ENCODE peak calls at places on chromosomes 12 and 14, in five cellular contexts. One of them, this sample, is unnamed.

GRCh38 chr14:81472096-81472800 is 61.4 kb downstream of the SEL1L start:
- DNase-seq in cardiac muscle cell: no peak
- DNase-seq in uterus: no peak
- DNase-seq in CD4-positive, CD25-positive, alpha-beta regulatory T cell: no peak
- DNase-seq in endothelial cell of umbilical vein: no peak
- DNase-seq in this sample: no peak

GRCh38 chr12:92930421-92930820 is 1.3 kb upstream of the EEA1 start:
- DNase-seq in cardiac muscle cell: no peak
- DNase-seq in uterus: no peak
- DNase-seq in CD4-positive, CD25-positive, alpha-beta regulatory T cell: no peak
- DNase-seq in endothelial cell of umbilical vein: no peak
- DNase-seq in this sample: no peak

GRCh38 chr14:73238262-73238852 is 1.1 kb downstream of the PAPLN start:
- DNase-seq in cardiac muscle cell: no peak
- DNase-seq in uterus: no peak
- DNase-seq in CD4-positive, CD25-positive, alpha-beta regulatory T cell: no peak
- DNase-seq in endothelial cell of umbilical vein: peak; percentile 63
- DNase-seq in this sample: no peak

GRCh38 chr14:74478996-74479635 is 14.0 kb downstream of the NPC2 start:
- DNase-seq in cardiac muscle cell: peak; percentile 63
- DNase-seq in uterus: no peak
- DNase-seq in CD4-positive, CD25-positive, alpha-beta regulatory T cell: no peak
- DNase-seq in endothelial cell of umbilical vein: peak; percentile 67
- DNase-seq in this sample: no peak

GRCh38 chr14:28704153-28704552 is 62.4 kb upstream of the FOXG1 start:
- DNase-seq in cardiac muscle cell: no peak
- DNase-seq in uterus: no peak
- DNase-seq in CD4-positive, CD25-positive, alpha-beta regulatory T cell: no peak
- DNase-seq in endothelial cell of umbilical vein: no peak
- DNase-seq in this sample: no peak

GRCh38 chr14:22994762-22995275 is 12.5 kb upstream of the AJUBA start:
- DNase-seq in cardiac muscle cell: peak; percentile 49
- DNase-seq in uterus: peak; percentile 42
- DNase-seq in CD4-positive, CD25-positive, alpha-beta regulatory T cell: no peak
- DNase-seq in endothelial cell of umbilical vein: peak; percentile 49
- DNase-seq in this sample: no peak

GRCh38 chr12:121697093-121697698 is 15.4 kb upstream of the TMEM120B start:
- DNase-seq in cardiac muscle cell: peak; percentile 75
- DNase-seq in uterus: no peak
- DNase-seq in CD4-positive, CD25-positive, alpha-beta regulatory T cell: peak; percentile 19
- DNase-seq in endothelial cell of umbilical vein: peak; percentile 62
- DNase-seq in this sample: no peak

GRCh38 chr14:51880810-51881580 is 20.6 kb downstream of the GNG2 start:
- DNase-seq in cardiac muscle cell: no peak
- DNase-seq in uterus: peak; percentile 24
- DNase-seq in CD4-positive, CD25-positive, alpha-beta regulatory T cell: no peak
- DNase-seq in endothelial cell of umbilical vein: no peak
- DNase-seq in this sample: no peak

GRCh38 chr12:639566-639965 is 23.7 kb downstream of the NINJ2 start:
- DNase-seq in cardiac muscle cell: no peak
- DNase-seq in uterus: no peak
- DNase-seq in CD4-positive, CD25-positive, alpha-beta regulatory T cell: no peak
- DNase-seq in endothelial cell of umbilical vein: no peak
- DNase-seq in this sample: no peak

GRCh38 chr14:61561657-61562276 is 133.5 kb upstream of the HIF1A start:
- DNase-seq in cardiac muscle cell: peak; percentile 49
- DNase-seq in uterus: peak; percentile 80
- DNase-seq in CD4-positive, CD25-positive, alpha-beta regulatory T cell: no peak
- DNase-seq in endothelial cell of umbilical vein: peak; percentile 99
- DNase-seq in this sample: no peak

GRCh38 chr12:49369723-49370145 is 2.5 kb downstream of the SPATS2 start:
- DNase-seq in cardiac muscle cell: peak; percentile 55
- DNase-seq in uterus: no peak
- DNase-seq in CD4-positive, CD25-positive, alpha-beta regulatory T cell: no peak
- DNase-seq in endothelial cell of umbilical vein: peak; percentile 58
- DNase-seq in this sample: no peak

GRCh38 chr12:123384318-123384993 is 524 bp downstream of the KMT5A start:
- DNase-seq in cardiac muscle cell: peak; percentile 11
- DNase-seq in uterus: no peak
- DNase-seq in CD4-positive, CD25-positive, alpha-beta regulatory T cell: peak; percentile 13
- DNase-seq in endothelial cell of umbilical vein: peak; percentile 36
- DNase-seq in this sample: no peak

GRCh38 chr12:75087656-75088055 is 122.0 kb downstream of the KCNC2 start:
- DNase-seq in cardiac muscle cell: peak; percentile 14
- DNase-seq in uterus: no peak
- DNase-seq in CD4-positive, CD25-positive, alpha-beta regulatory T cell: no peak
- DNase-seq in endothelial cell of umbilical vein: no peak
- DNase-seq in this sample: no peak
- H3K4me1 ChIP-seq in cardiac muscle cell: peaks cover 2% of the 10 kb centered on the region
- H3K4me1 ChIP-seq in uterus: no peaks in the 10 kb centered on the region
- H3K4me1 ChIP-seq in CD4-positive, CD25-positive, alpha-beta regulatory T cell: no peaks in the 10 kb centered on the region
- H3K4me1 ChIP-seq in endothelial cell of umbilical vein: no peaks in the 10 kb centered on the region
- H3K4me1 ChIP-seq in this sample: no peaks in the 10 kb centered on the region

GRCh38 chr12:45989277-45989856 is 1.0 kb downstream of the SCAF11 start:
- DNase-seq in cardiac muscle cell: peak; percentile 80
- DNase-seq in uterus: no peak
- DNase-seq in CD4-positive, CD25-positive, alpha-beta regulatory T cell: no peak
- DNase-seq in endothelial cell of umbilical vein: no peak
- DNase-seq in this sample: no peak

GRCh38 chr12:45987339-45987726 is 3.0 kb downstream of the SCAF11 start:
- DNase-seq in cardiac muscle cell: no peak
- DNase-seq in uterus: no peak
- DNase-seq in CD4-positive, CD25-positive, alpha-beta regulatory T cell: no peak
- DNase-seq in endothelial cell of umbilical vein: no peak
- DNase-seq in this sample: no peak

GRCh38 chr12:45988259-45988658 is 2.1 kb downstream of the SCAF11 start:
- DNase-seq in cardiac muscle cell: no peak
- DNase-seq in uterus: no peak
- DNase-seq in CD4-positive, CD25-positive, alpha-beta regulatory T cell: no peak
- DNase-seq in endothelial cell of umbilical vein: no peak
- DNase-seq in this sample: no peak

GRCh38 chr12:45989857-45990467 is 412 bp downstream of the SCAF11 start:
- DNase-seq in cardiac muscle cell: no peak
- DNase-seq in uterus: peak; percentile 60
- DNase-seq in CD4-positive, CD25-positive, alpha-beta regulatory T cell: peak; percentile 37
- DNase-seq in endothelial cell of umbilical vein: peak; percentile 55
- DNase-seq in this sample: peak; percentile 54

GRCh38 chr12:45986646-45987338 is 3.6 kb downstream of the SCAF11 start:
- DNase-seq in cardiac muscle cell: peak; percentile 9
- DNase-seq in uterus: no peak
- DNase-seq in CD4-positive, CD25-positive, alpha-beta regulatory T cell: no peak
- DNase-seq in endothelial cell of umbilical vein: no peak
- DNase-seq in this sample: no peak
- H3K4me1 ChIP-seq in cardiac muscle cell: peaks cover 32% of the 10 kb centered on the region
- H3K4me1 ChIP-seq in uterus: peaks cover 4% of the 10 kb centered on the region
- H3K4me1 ChIP-seq in CD4-positive, CD25-positive, alpha-beta regulatory T cell: peaks cover 72% of the 10 kb centered on the region
- H3K4me1 ChIP-seq in endothelial cell of umbilical vein: peaks cover 12% of the 10 kb centered on the region
- H3K4me1 ChIP-seq in this sample: peaks cover 67% of the 10 kb centered on the region

GRCh38 chr12:111429760-111430417 is 24.2 kb downstream of the SH2B3 start:
- DNase-seq in cardiac muscle cell: no peak
- DNase-seq in uterus: no peak
- DNase-seq in CD4-positive, CD25-positive, alpha-beta regulatory T cell: peak; percentile 62
- DNase-seq in endothelial cell of umbilical vein: peak; percentile 61
- DNase-seq in this sample: peak; percentile 76
- H3K4me1 ChIP-seq in cardiac muscle cell: peaks cover 9% of the 10 kb centered on the region
- H3K4me1 ChIP-seq in uterus: peaks cover 28% of the 10 kb centered on the region
- H3K4me1 ChIP-seq in CD4-positive, CD25-positive, alpha-beta regulatory T cell: peaks cover 99% of the 10 kb centered on the region
- H3K4me1 ChIP-seq in endothelial cell of umbilical vein: peaks cover 92% of the 10 kb centered on the region
- H3K4me1 ChIP-seq in this sample: peaks cover 100% of the 10 kb centered on the region

GRCh38 chr14:69610020-69610858 is 1.2 kb upstream of the SUSD6 start:
- DNase-seq in cardiac muscle cell: no peak
- DNase-seq in uterus: no peak
- DNase-seq in CD4-positive, CD25-positive, alpha-beta regulatory T cell: no peak
- DNase-seq in endothelial cell of umbilical vein: no peak
- DNase-seq in this sample: no peak

GRCh38 chr14:69612014-69612758 is 790 bp downstream of the SUSD6 start:
- DNase-seq in cardiac muscle cell: no peak
- DNase-seq in uterus: peak; percentile 28
- DNase-seq in CD4-positive, CD25-positive, alpha-beta regulatory T cell: peak; percentile 38
- DNase-seq in endothelial cell of umbilical vein: peak; percentile 51
- DNase-seq in this sample: peak; percentile 37

GRCh38 chr14:69612759-69613145 is 1.4 kb downstream of the SUSD6 start:
- DNase-seq in cardiac muscle cell: no peak
- DNase-seq in uterus: no peak
- DNase-seq in CD4-positive, CD25-positive, alpha-beta regulatory T cell: no peak
- DNase-seq in endothelial cell of umbilical vein: no peak
- DNase-seq in this sample: no peak

GRCh38 chr14:69610859-69611263 is 535 bp upstream of the SUSD6 start:
- DNase-seq in cardiac muscle cell: no peak
- DNase-seq in uterus: no peak
- DNase-seq in CD4-positive, CD25-positive, alpha-beta regulatory T cell: no peak
- DNase-seq in endothelial cell of umbilical vein: no peak
- DNase-seq in this sample: no peak

GRCh38 chr14:69611264-69612013 is at the start of gene SUSD6:
- DNase-seq in cardiac muscle cell: peak; percentile 93
- DNase-seq in uterus: peak; percentile 90
- DNase-seq in CD4-positive, CD25-positive, alpha-beta regulatory T cell: peak; percentile 84
- DNase-seq in endothelial cell of umbilical vein: peak; percentile 85
- DNase-seq in this sample: peak; percentile 82
- H3K4me1 ChIP-seq in cardiac muscle cell: peaks cover 43% of the 10 kb centered on the region
- H3K4me1 ChIP-seq in uterus: peaks cover 9% of the 10 kb centered on the region
- H3K4me1 ChIP-seq in CD4-positive, CD25-positive, alpha-beta regulatory T cell: peaks cover 54% of the 10 kb centered on the region
- H3K4me1 ChIP-seq in endothelial cell of umbilical vein: peaks cover 34% of the 10 kb centered on the region
- H3K4me1 ChIP-seq in this sample: peaks cover 60% of the 10 kb centered on the region

GRCh38 chr12:97465012-97465345 is 2.4 kb downstream of the RMST start:
- DNase-seq in cardiac muscle cell: no peak
- DNase-seq in uterus: no peak
- DNase-seq in CD4-positive, CD25-positive, alpha-beta regulatory T cell: no peak
- DNase-seq in endothelial cell of umbilical vein: no peak
- DNase-seq in this sample: no peak
- H3K4me1 ChIP-seq in cardiac muscle cell: no peaks in the 10 kb centered on the region
- H3K4me1 ChIP-seq in uterus: no peaks in the 10 kb centered on the region
- H3K4me1 ChIP-seq in CD4-positive, CD25-positive, alpha-beta regulatory T cell: no peaks in the 10 kb centered on the region
- H3K4me1 ChIP-seq in endothelial cell of umbilical vein: no peaks in the 10 kb centered on the region
- H3K4me1 ChIP-seq in this sample: no peaks in the 10 kb centered on the region

DNA sequence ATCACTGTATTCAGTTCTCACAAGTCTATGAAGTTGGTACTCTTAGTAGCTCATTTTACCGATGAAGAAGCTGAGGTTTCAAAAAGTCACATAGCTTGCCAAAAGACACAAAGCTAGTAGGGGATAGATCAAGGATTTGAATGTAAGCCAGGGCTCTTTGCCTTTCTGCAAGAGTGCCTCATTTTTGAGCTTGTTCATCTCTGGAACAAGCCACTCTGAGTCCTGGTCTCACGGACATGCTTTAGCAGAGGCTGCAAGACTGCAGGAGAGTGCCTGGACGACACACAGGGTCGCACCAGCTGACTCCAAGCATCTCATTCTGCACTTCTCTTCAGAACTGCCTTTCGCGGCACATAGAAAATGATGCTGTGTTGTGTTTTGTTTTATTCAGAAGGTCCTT is 3.7 kb downstream of the NUAK1 start:
- DNase-seq in cardiac muscle cell: no peak
- DNase-seq in uterus: no peak
- DNase-seq in CD4-positive, CD25-positive, alpha-beta regulatory T cell: no peak
- DNase-seq in endothelial cell of umbilical vein: no peak
- DNase-seq in this sample: no peak
- H3K4me1 ChIP-seq in cardiac muscle cell: peaks cover 7% of the 10 kb centered on the region
- H3K4me1 ChIP-seq in uterus: peaks cover 4% of the 10 kb centered on the region
- H3K4me1 ChIP-seq in CD4-positive, CD25-positive, alpha-beta regulatory T cell: peaks cover 11% of the 10 kb centered on the region
- H3K4me1 ChIP-seq in endothelial cell of umbilical vein: peaks cover 56% of the 10 kb centered on the region
- H3K4me1 ChIP-seq in this sample: peaks cover 5% of the 10 kb centered on the region

GRCh38 chr12:25979059-25979458 is 20.6 kb downstream of the RASSF8 start:
- DNase-seq in cardiac muscle cell: no peak
- DNase-seq in uterus: no peak
- DNase-seq in CD4-positive, CD25-positive, alpha-beta regulatory T cell: no peak
- DNase-seq in endothelial cell of umbilical vein: no peak
- DNase-seq in this sample: no peak

GRCh38 chr12:25980035-25980434 is 21.6 kb downstream of the RASSF8 start:
- DNase-seq in cardiac muscle cell: no peak
- DNase-seq in uterus: no peak
- DNase-seq in CD4-positive, CD25-positive, alpha-beta regulatory T cell: no peak
- DNase-seq in endothelial cell of umbilical vein: no peak
- DNase-seq in this sample: no peak

GRCh38 chr12:25977047-25977446 is 18.6 kb downstream of the RASSF8 start:
- DNase-seq in cardiac muscle cell: no peak
- DNase-seq in uterus: peak; percentile 84
- DNase-seq in CD4-positive, CD25-positive, alpha-beta regulatory T cell: no peak
- DNase-seq in endothelial cell of umbilical vein: no peak
- DNase-seq in this sample: no peak

GRCh38 chr12:25981597-25981996 is 23.1 kb downstream of the RASSF8 start:
- DNase-seq in cardiac muscle cell: peak; percentile 23
- DNase-seq in uterus: no peak
- DNase-seq in CD4-positive, CD25-positive, alpha-beta regulatory T cell: no peak
- DNase-seq in endothelial cell of umbilical vein: no peak
- DNase-seq in this sample: no peak

DNA sequence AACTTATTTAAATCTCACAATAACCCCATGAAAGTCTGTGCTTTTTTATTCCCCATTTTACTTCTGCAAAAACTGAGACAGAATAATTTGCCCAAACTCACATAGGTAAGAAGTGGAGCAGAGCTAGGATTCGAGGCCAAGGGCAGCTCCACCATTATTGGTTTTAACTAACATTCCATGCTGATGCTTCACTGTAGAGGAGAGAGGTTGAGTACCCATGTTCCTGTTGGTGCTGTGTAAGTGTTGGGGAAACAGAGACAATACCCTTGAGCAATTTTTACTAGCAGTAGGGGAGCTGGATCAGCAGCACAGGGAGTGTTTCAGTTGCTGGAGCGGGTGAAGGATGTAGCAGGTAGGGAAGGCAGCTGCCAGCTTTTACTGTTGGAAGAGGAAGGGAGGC is 21.1 kb downstream of the RASSF8 start:
- DNase-seq in cardiac muscle cell: no peak
- DNase-seq in uterus: no peak
- DNase-seq in CD4-positive, CD25-positive, alpha-beta regulatory T cell: no peak
- DNase-seq in endothelial cell of umbilical vein: no peak
- DNase-seq in this sample: no peak
- H3K4me1 ChIP-seq in cardiac muscle cell: peaks cover 39% of the 10 kb centered on the region
- H3K4me1 ChIP-seq in uterus: peaks cover 19% of the 10 kb centered on the region
- H3K4me1 ChIP-seq in CD4-positive, CD25-positive, alpha-beta regulatory T cell: no peaks in the 10 kb centered on the region
- H3K4me1 ChIP-seq in endothelial cell of umbilical vein: peaks cover 9% of the 10 kb centered on the region
- H3K4me1 ChIP-seq in this sample: no peaks in the 10 kb centered on the region

GRCh38 chr12:3295648-3296408 is 195.2 kb upstream of the PRMT8 start:
- DNase-seq in cardiac muscle cell: no peak
- DNase-seq in uterus: no peak
- DNase-seq in CD4-positive, CD25-positive, alpha-beta regulatory T cell: no peak
- DNase-seq in endothelial cell of umbilical vein: peak; percentile 41
- DNase-seq in this sample: no peak
- H3K4me1 ChIP-seq in cardiac muscle cell: peaks cover 5% of the 10 kb centered on the region
- H3K4me1 ChIP-seq in uterus: no peaks in the 10 kb centered on the region
- H3K4me1 ChIP-seq in CD4-positive, CD25-positive, alpha-beta regulatory T cell: peaks cover 11% of the 10 kb centered on the region
- H3K4me1 ChIP-seq in endothelial cell of umbilical vein: peaks cover 12% of the 10 kb centered on the region
- H3K4me1 ChIP-seq in this sample: peaks cover 6% of the 10 kb centered on the region